ENCODE peak calls at places on chromosomes 7 and 10, in eight cellular contexts. One of them, this sample, is unnamed.

GRCh38 chr7:101128040-101128834 is 1.3 kb downstream of the SERPINE1 start:
- DNase-seq in Panc1: no peak
- DNase-seq in heart right ventricle: no peak
- DNase-seq in OCI-LY7: no peak
- DNase-seq in pancreas: no peak
- DNase-seq in right atrium auricular region: no peak
- DNase-seq in HL-60: no peak
- DNase-seq in ovary: no peak
- DNase-seq in this sample: no peak

GRCh38 chr7:163971-164881 is 28.1 kb upstream of the FAM20C start:
- DNase-seq in Panc1: no peak
- DNase-seq in heart right ventricle: no peak
- DNase-seq in OCI-LY7: no peak
- DNase-seq in pancreas: no peak
- DNase-seq in right atrium auricular region: no peak
- DNase-seq in HL-60: peak
- DNase-seq in ovary: no peak
- DNase-seq in this sample: peak

GRCh38 chr7:21253740-21254687 is 173.9 kb upstream of the SP4 start:
- DNase-seq in Panc1: peak
- DNase-seq in heart right ventricle: peak
- DNase-seq in OCI-LY7: peak
- DNase-seq in pancreas: peak
- DNase-seq in right atrium auricular region: no peak
- DNase-seq in HL-60: peak
- DNase-seq in ovary: no peak
- DNase-seq in this sample: no peak

GRCh38 chr7:31957090-31957720 is 113.0 kb downstream of the PDE1C start:
- DNase-seq in Panc1: no peak
- DNase-seq in heart right ventricle: no peak
- DNase-seq in OCI-LY7: no peak
- DNase-seq in pancreas: no peak
- DNase-seq in right atrium auricular region: no peak
- DNase-seq in HL-60: no peak
- DNase-seq in ovary: no peak
- DNase-seq in this sample: no peak

GRCh38 chr7:116354171-116354545 is 143.8 kb downstream of the TES start:
- DNase-seq in Panc1: no peak
- DNase-seq in heart right ventricle: peak
- DNase-seq in OCI-LY7: no peak
- DNase-seq in pancreas: no peak
- DNase-seq in right atrium auricular region: peak
- DNase-seq in HL-60: no peak
- DNase-seq in ovary: peak
- DNase-seq in this sample: no peak

GRCh38 chr10:77214799-77215198 is 422.8 kb downstream of the KCNMA1 start:
- DNase-seq in Panc1: no peak
- DNase-seq in heart right ventricle: no peak
- DNase-seq in OCI-LY7: no peak
- DNase-seq in pancreas: no peak
- DNase-seq in right atrium auricular region: no peak
- DNase-seq in HL-60: no peak
- DNase-seq in ovary: no peak
- DNase-seq in this sample: no peak

GRCh38 chr10:44913312-44914079 is 2.4 kb downstream of the TMEM72 start:
- DNase-seq in Panc1: no peak
- DNase-seq in heart right ventricle: no peak
- DNase-seq in OCI-LY7: peak
- DNase-seq in pancreas: no peak
- DNase-seq in right atrium auricular region: no peak
- DNase-seq in HL-60: peak
- DNase-seq in ovary: no peak
- DNase-seq in this sample: no peak

GRCh38 chr10:112789248-112789647 is 160.8 kb upstream of the TCF7L2 start:
- DNase-seq in Panc1: no peak
- DNase-seq in heart right ventricle: no peak
- DNase-seq in OCI-LY7: no peak
- DNase-seq in pancreas: no peak
- DNase-seq in right atrium auricular region: no peak
- DNase-seq in HL-60: no peak
- DNase-seq in ovary: no peak
- DNase-seq in this sample: no peak

GRCh38 chr10:33483124-33483794 is 148.8 kb upstream of the NRP1 start:
- DNase-seq in Panc1: no peak
- DNase-seq in heart right ventricle: no peak
- DNase-seq in OCI-LY7: no peak
- DNase-seq in pancreas: no peak
- DNase-seq in right atrium auricular region: no peak
- DNase-seq in HL-60: no peak
- DNase-seq in ovary: no peak
- DNase-seq in this sample: no peak

GRCh38 chr10:22553452-22553995 is 160.9 kb downstream of the PIP4K2A start:
- DNase-seq in Panc1: no peak
- DNase-seq in heart right ventricle: no peak
- DNase-seq in OCI-LY7: no peak
- DNase-seq in pancreas: no peak
- DNase-seq in right atrium auricular region: no peak
- DNase-seq in HL-60: no peak
- DNase-seq in ovary: no peak
- DNase-seq in this sample: no peak

GRCh38 chr10:79193694-79194382 is 125.1 kb downstream of the ZMIZ1 start:
- DNase-seq in Panc1: no peak
- DNase-seq in heart right ventricle: no peak
- DNase-seq in OCI-LY7: peak
- DNase-seq in pancreas: no peak
- DNase-seq in right atrium auricular region: no peak
- DNase-seq in HL-60: no peak
- DNase-seq in ovary: no peak
- DNase-seq in this sample: no peak

GRCh38 chr7:149625339-149625946 is 127.8 kb upstream of the ZNF746 start:
- DNase-seq in Panc1: peak
- DNase-seq in heart right ventricle: peak
- DNase-seq in OCI-LY7: peak
- DNase-seq in pancreas: peak
- DNase-seq in right atrium auricular region: peak
- DNase-seq in HL-60: peak
- DNase-seq in ovary: peak
- DNase-seq in this sample: peak

GRCh38 chr10:43173120-43173519 is 34.9 kb downstream of the CSGALNACT2 start:
- DNase-seq in Panc1: no peak
- DNase-seq in heart right ventricle: no peak
- DNase-seq in OCI-LY7: no peak
- DNase-seq in pancreas: no peak
- DNase-seq in right atrium auricular region: no peak
- DNase-seq in HL-60: no peak
- DNase-seq in ovary: no peak
- DNase-seq in this sample: no peak

GRCh38 chr7:140350056-140350455 is 48.3 kb downstream of the SLC37A3 start:
- DNase-seq in Panc1: no peak
- DNase-seq in heart right ventricle: no peak
- DNase-seq in OCI-LY7: no peak
- DNase-seq in pancreas: no peak
- DNase-seq in right atrium auricular region: no peak
- DNase-seq in HL-60: no peak
- DNase-seq in ovary: no peak
- DNase-seq in this sample: no peak

GRCh38 chr7:30354791-30355190 is 70.4 kb downstream of the ZNRF2 start:
- DNase-seq in Panc1: no peak
- DNase-seq in heart right ventricle: no peak
- DNase-seq in OCI-LY7: no peak
- DNase-seq in pancreas: no peak
- DNase-seq in right atrium auricular region: no peak
- DNase-seq in HL-60: no peak
- DNase-seq in ovary: no peak
- DNase-seq in this sample: no peak

GRCh38 chr10:59561397-59562121 is 148.1 kb downstream of the SLC16A9 start:
- DNase-seq in Panc1: no peak
- DNase-seq in heart right ventricle: no peak
- DNase-seq in OCI-LY7: no peak
- DNase-seq in pancreas: no peak
- DNase-seq in right atrium auricular region: no peak
- DNase-seq in HL-60: no peak
- DNase-seq in ovary: no peak
- DNase-seq in this sample: no peak

GRCh38 chr10:8600192-8600591 is 545.7 kb downstream of the GATA3 start:
- DNase-seq in Panc1: no peak
- DNase-seq in heart right ventricle: no peak
- DNase-seq in OCI-LY7: no peak
- DNase-seq in pancreas: no peak
- DNase-seq in right atrium auricular region: no peak
- DNase-seq in HL-60: no peak
- DNase-seq in ovary: no peak
- DNase-seq in this sample: no peak

GRCh38 chr7:98314469-98314868 is 33.0 kb downstream of the BRI3 start:
- DNase-seq in Panc1: no peak
- DNase-seq in heart right ventricle: no peak
- DNase-seq in OCI-LY7: peak
- DNase-seq in pancreas: no peak
- DNase-seq in right atrium auricular region: no peak
- DNase-seq in HL-60: no peak
- DNase-seq in ovary: no peak
- DNase-seq in this sample: no peak

GRCh38 chr7:46908770-46909169 is 673.1 kb downstream of the TNS3 start:
- DNase-seq in Panc1: no peak
- DNase-seq in heart right ventricle: no peak
- DNase-seq in OCI-LY7: no peak
- DNase-seq in pancreas: no peak
- DNase-seq in right atrium auricular region: no peak
- DNase-seq in HL-60: no peak
- DNase-seq in ovary: no peak
- DNase-seq in this sample: no peak
- H3K4me3 ChIP-seq in Panc1: no peak
- H3K4me3 ChIP-seq in heart right ventricle: no peak
- H3K4me3 ChIP-seq in OCI-LY7: no peak
- H3K4me3 ChIP-seq in pancreas: no peak
- H3K4me3 ChIP-seq in right atrium auricular region: no peak
- H3K4me3 ChIP-seq in HL-60: no peak
- H3K4me3 ChIP-seq in ovary: no peak
- H3K4me3 ChIP-seq in this sample: no peak

DNA sequence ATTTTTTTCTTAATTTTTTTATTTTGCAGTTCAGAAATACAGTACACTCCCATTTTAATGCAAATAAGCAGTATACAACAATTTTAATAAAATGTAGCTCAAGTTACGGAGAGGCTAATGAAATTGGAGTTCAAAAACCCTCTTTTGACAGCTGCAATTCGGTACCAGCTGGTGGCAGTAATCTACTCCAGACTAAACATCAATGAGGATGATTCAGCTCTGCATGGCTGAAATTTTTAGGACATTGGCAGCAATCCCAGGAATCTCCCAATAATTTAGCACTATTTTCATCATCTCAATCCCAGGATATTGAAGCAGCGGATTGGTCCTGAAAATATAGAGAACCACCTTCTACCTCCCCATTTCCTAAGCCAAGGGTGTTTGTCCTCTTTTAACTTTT is 278.8 kb downstream of the CACNA2D1 start:
- DNase-seq in Panc1: no peak
- DNase-seq in heart right ventricle: peak
- DNase-seq in OCI-LY7: no peak
- DNase-seq in pancreas: no peak
- DNase-seq in right atrium auricular region: no peak
- DNase-seq in HL-60: no peak
- DNase-seq in ovary: peak
- DNase-seq in this sample: no peak
- H3K27ac ChIP-seq in Panc1: no peak
- H3K27ac ChIP-seq in heart right ventricle: no peak
- H3K27ac ChIP-seq in OCI-LY7: no peak
- H3K27ac ChIP-seq in pancreas: no peak
- H3K27ac ChIP-seq in right atrium auricular region: no peak
- H3K27ac ChIP-seq in HL-60: no peak
- H3K27ac ChIP-seq in ovary: no peak
- H3K27ac ChIP-seq in this sample: no peak

DNA sequence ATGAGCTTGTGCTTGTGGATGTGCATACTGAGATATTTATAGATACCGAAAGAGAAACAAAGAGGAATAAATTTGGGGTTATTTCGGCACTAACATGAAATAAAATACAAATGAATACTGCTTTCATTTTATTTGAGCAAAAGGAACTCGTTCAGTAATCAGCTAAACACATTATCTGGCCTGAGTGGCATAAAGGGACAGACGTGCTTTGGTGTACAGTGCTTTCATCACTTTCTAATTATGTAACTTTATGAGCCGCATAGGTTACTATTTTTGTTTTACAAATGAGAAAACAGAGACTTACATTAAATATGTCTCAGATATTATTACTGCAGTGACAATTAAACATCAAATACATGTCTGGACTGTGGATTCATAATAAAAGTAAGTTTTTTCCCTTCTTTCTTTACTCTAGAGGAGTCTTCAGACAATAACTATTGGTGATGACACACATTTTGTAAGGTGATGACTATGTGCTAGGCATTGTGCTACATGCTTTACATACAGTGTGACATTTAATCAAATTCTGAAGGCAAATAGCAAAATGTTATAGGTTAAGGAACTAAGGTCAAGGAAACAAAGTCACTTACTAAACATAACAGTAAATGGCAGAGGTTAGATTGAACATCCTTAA is 503.3 kb downstream of the SORCS1 start:
- DNase-seq in Panc1: no peak
- DNase-seq in heart right ventricle: no peak
- DNase-seq in OCI-LY7: no peak
- DNase-seq in pancreas: no peak
- DNase-seq in right atrium auricular region: no peak
- DNase-seq in HL-60: no peak
- DNase-seq in ovary: no peak
- DNase-seq in this sample: no peak
- H3K4me3 ChIP-seq in Panc1: no peak
- H3K4me3 ChIP-seq in heart right ventricle: no peak
- H3K4me3 ChIP-seq in OCI-LY7: no peak
- H3K4me3 ChIP-seq in pancreas: no peak
- H3K4me3 ChIP-seq in right atrium auricular region: no peak
- H3K4me3 ChIP-seq in HL-60: no peak
- H3K4me3 ChIP-seq in ovary: no peak
- H3K4me3 ChIP-seq in this sample: no peak

DNA sequence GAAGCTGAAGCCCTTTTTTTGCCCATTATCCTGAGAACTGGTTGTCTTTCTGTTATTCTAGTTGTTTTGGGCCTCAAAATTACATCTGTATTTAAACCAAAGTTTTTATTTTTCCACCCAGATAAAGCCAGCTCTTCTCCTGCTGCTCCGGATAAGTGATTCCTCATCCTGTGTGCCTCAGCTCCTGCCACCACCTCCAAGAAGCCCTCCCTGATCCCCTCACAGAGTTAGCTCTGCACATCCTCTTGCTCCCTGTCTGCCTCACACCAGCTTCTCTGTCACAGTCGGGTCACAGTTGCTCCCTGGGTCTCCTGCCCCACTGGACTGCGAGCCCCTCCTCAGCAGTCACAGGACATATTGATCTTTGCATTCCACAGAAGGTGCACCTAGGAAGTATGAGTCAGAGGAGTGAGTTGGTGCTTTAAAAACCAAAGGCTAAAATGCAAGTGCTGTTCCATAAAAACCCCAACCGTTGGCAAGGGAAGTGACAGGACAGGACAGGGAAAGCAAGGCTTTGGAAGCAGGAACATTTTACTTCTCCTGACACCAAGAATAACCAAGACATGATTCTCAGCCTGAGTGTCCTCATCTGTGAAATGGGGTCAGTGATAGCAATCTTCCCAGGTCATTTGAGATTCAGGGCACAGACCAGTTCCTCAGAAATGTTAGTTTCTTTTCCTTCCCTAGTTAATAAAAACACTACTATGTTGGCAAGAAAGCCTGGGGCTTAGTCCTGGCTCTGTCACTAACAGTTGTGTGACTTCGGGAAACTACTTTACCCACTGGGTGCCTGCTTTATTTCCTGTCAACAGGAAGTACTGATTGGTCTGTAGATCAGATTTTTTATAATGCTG is 36.5 kb upstream of the EEPD1 start:
- DNase-seq in Panc1: peak
- DNase-seq in heart right ventricle: no peak
- DNase-seq in OCI-LY7: no peak
- DNase-seq in pancreas: no peak
- DNase-seq in right atrium auricular region: no peak
- DNase-seq in HL-60: no peak
- DNase-seq in ovary: no peak
- DNase-seq in this sample: no peak
- H3K27ac ChIP-seq in Panc1: peak
- H3K27ac ChIP-seq in heart right ventricle: no peak
- H3K27ac ChIP-seq in OCI-LY7: no peak
- H3K27ac ChIP-seq in pancreas: no peak
- H3K27ac ChIP-seq in right atrium auricular region: peak
- H3K27ac ChIP-seq in HL-60: no peak
- H3K27ac ChIP-seq in ovary: no peak
- H3K27ac ChIP-seq in this sample: no peak

This sample was measured in lower lobe of right lung.